ENCODE peak calls at places on chromosomes 2 and 18, in five cellular contexts. One of them, this sample, is unnamed.

GRCh38 chr2:122535960-122536517 is 780.6 kb downstream of the TSN start:
- DNase-seq in fibroblast of lung: no peak
- DNase-seq in HepG2: no peak
- DNase-seq in PC-3: no peak
- DNase-seq in GM23248: no peak
- DNase-seq in this sample: no peak

GRCh38 chr2:193584001-193584400 is 1389.3 kb upstream of the TMEFF2 start:
- DNase-seq in HepG2: peak
- DNase-seq in fibroblast of lung: no peak
- DNase-seq in PC-3: peak
- DNase-seq in GM23248: no peak
- DNase-seq in this sample: no peak

GRCh38 chr2:63591566-63592175 is 2.9 kb downstream of the MDH1 start:
- DNase-seq in GM23248: no peak
- DNase-seq in PC-3: no peak
- DNase-seq in fibroblast of lung: no peak
- DNase-seq in HepG2: peak
- DNase-seq in this sample: no peak

GRCh38 chr18:59268722-59269562 is 4.3 kb downstream of the RAX start:
- DNase-seq in HepG2: peak
- DNase-seq in PC-3: peak
- DNase-seq in GM23248: peak
- DNase-seq in fibroblast of lung: peak
- DNase-seq in this sample: no peak

GRCh38 chr2:3267549-3267867 is 110.1 kb downstream of the EIPR1 start:
- DNase-seq in PC-3: no peak
- DNase-seq in fibroblast of lung: no peak
- DNase-seq in HepG2: no peak
- DNase-seq in GM23248: no peak
- DNase-seq in this sample: no peak

GRCh38 chr2:166104084-166104483 is 23.7 kb downstream of the SCN1A start:
- DNase-seq in HepG2: no peak
- DNase-seq in GM23248: no peak
- DNase-seq in PC-3: no peak
- DNase-seq in fibroblast of lung: no peak
- DNase-seq in this sample: no peak

GRCh38 chr2:7031424-7032245 is 114.4 kb downstream of the RNF144A start:
- DNase-seq in fibroblast of lung: no peak
- DNase-seq in PC-3: peak
- DNase-seq in HepG2: peak
- DNase-seq in GM23248: no peak
- DNase-seq in this sample: no peak

GRCh38 chr2:69154031-69154430 is 141.1 kb downstream of the ANTXR1 start:
- DNase-seq in GM23248: peak
- DNase-seq in PC-3: no peak
- DNase-seq in fibroblast of lung: peak
- DNase-seq in HepG2: no peak
- DNase-seq in this sample: no peak

GRCh38 chr2:12932192-12932591 is 215.5 kb downstream of the TRIB2 start:
- DNase-seq in fibroblast of lung: no peak
- DNase-seq in PC-3: no peak
- DNase-seq in HepG2: no peak
- DNase-seq in GM23248: no peak
- DNase-seq in this sample: no peak

GRCh38 chr2:64228923-64229322 is 84.7 kb upstream of the PELI1 start:
- DNase-seq in HepG2: no peak
- DNase-seq in fibroblast of lung: no peak
- DNase-seq in PC-3: no peak
- DNase-seq in GM23248: peak
- DNase-seq in this sample: no peak

GRCh38 chr2:142572749-142573148 is 304.7 kb upstream of the KYNU start:
- DNase-seq in HepG2: no peak
- DNase-seq in PC-3: no peak
- DNase-seq in fibroblast of lung: no peak
- DNase-seq in GM23248: no peak
- DNase-seq in this sample: no peak

GRCh38 chr2:145744541-145745386 is 1224.8 kb upstream of the ZEB2 start:
- DNase-seq in fibroblast of lung: peak
- DNase-seq in GM23248: peak
- DNase-seq in PC-3: peak
- DNase-seq in HepG2: no peak
- DNase-seq in this sample: no peak

GRCh38 chr2:79487371-79487770 is 25.5 kb upstream of the CTNNA2 start:
- DNase-seq in fibroblast of lung: no peak
- DNase-seq in HepG2: no peak
- DNase-seq in PC-3: no peak
- DNase-seq in GM23248: no peak
- DNase-seq in this sample: no peak

GRCh38 chr2:71826299-71826698 is 321.4 kb downstream of the CYP26B1 start:
- DNase-seq in PC-3: no peak
- DNase-seq in fibroblast of lung: no peak
- DNase-seq in HepG2: no peak
- DNase-seq in GM23248: no peak
- DNase-seq in this sample: no peak

GRCh38 chr2:98730851-98731708 is at the start of gene MGAT4A:
- DNase-seq in GM23248: peak
- DNase-seq in fibroblast of lung: peak
- DNase-seq in HepG2: peak
- DNase-seq in PC-3: peak
- DNase-seq in this sample: peak

GRCh38 chr2:42961385-42961800 is 169.0 kb upstream of the HAAO start:
- DNase-seq in GM23248: no peak
- DNase-seq in PC-3: no peak
- DNase-seq in HepG2: no peak
- DNase-seq in fibroblast of lung: peak
- DNase-seq in this sample: no peak

GRCh38 chr2:128348505-128349065 is 29.9 kb upstream of the HS6ST1 start:
- DNase-seq in GM23248: no peak
- DNase-seq in PC-3: no peak
- DNase-seq in fibroblast of lung: no peak
- DNase-seq in HepG2: no peak
- DNase-seq in this sample: no peak

GRCh38 chr2:158967731-158968395 is 577 bp upstream of the TANC1 start:
- DNase-seq in GM23248: peak
- DNase-seq in PC-3: peak
- DNase-seq in fibroblast of lung: peak
- DNase-seq in HepG2: no peak
- DNase-seq in this sample: no peak

GRCh38 chr2:9333591-9334171 is 89.6 kb downstream of the ITGB1BP1 start:
- DNase-seq in HepG2: peak
- DNase-seq in PC-3: peak
- DNase-seq in fibroblast of lung: peak
- DNase-seq in GM23248: peak
- DNase-seq in this sample: peak

GRCh38 chr2:9332853-9333245 is 90.5 kb downstream of the ITGB1BP1 start:
- DNase-seq in fibroblast of lung: no peak
- DNase-seq in GM23248: no peak
- DNase-seq in PC-3: no peak
- DNase-seq in HepG2: no peak
- DNase-seq in this sample: no peak

GRCh38 chr2:9336209-9336533 is 87.2 kb downstream of the ITGB1BP1 start:
- DNase-seq in fibroblast of lung: peak
- DNase-seq in PC-3: no peak
- DNase-seq in GM23248: no peak
- DNase-seq in HepG2: peak
- DNase-seq in this sample: peak

GRCh38 chr2:9335322-9335754 is 88.0 kb downstream of the ITGB1BP1 start:
- DNase-seq in fibroblast of lung: no peak
- DNase-seq in HepG2: peak
- DNase-seq in GM23248: no peak
- DNase-seq in PC-3: no peak
- DNase-seq in this sample: no peak

DNA sequence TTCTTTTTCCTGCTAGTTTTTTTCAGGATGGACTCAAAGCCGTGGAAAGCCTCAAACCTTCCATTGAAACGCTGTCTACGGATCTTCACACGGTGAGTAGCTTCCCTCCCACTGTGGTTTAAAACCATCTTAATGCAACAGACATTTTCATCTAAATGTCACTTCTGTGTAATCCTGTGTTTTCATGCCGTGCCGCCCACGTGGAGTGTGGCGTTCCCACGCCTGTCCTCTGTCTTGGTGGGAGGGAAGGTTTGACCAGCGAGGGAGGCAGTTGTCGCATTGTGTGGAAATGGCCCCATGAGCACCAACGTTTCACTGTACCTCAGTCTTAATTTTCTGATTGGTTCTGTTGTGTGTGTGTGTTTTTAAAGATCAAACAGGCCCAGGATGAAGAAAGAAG is 88.6 kb downstream of the ITGB1BP1 start:
- DNase-seq in PC-3: no peak
- DNase-seq in GM23248: no peak
- DNase-seq in fibroblast of lung: no peak
- DNase-seq in HepG2: no peak
- DNase-seq in this sample: no peak
- H2AFZ ChIP-seq in PC-3: no peak
- H2AFZ ChIP-seq in GM23248: no peak
- H2AFZ ChIP-seq in fibroblast of lung: no peak
- H2AFZ ChIP-seq in HepG2: no peak
- H2AFZ ChIP-seq in this sample: no peak

DNA sequence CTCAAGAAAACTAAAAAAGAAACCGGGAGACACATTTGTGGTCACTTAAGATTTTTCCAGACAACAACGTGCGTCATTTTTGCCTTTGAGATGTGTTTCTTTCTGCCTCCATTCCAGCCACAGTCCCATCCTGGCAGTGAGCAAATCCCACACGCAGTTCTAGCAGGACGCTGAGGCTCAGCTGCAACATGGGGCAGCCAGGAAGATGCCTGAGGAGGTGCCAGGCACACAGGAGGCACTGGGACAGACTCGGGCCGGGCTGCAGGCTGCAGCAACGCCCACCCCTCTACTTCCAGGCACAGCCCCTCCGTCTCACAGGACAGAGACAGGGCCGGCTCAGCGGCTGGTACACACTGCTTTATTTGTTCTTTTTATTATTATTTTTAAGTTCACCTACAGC is 13.1 kb downstream of the KLF11 start:
- DNase-seq in PC-3: no peak
- DNase-seq in fibroblast of lung: no peak
- DNase-seq in HepG2: no peak
- DNase-seq in GM23248: peak
- DNase-seq in this sample: no peak
- H2AFZ ChIP-seq in PC-3: no peak
- H2AFZ ChIP-seq in fibroblast of lung: no peak
- H2AFZ ChIP-seq in HepG2: no peak
- H2AFZ ChIP-seq in GM23248: peak
- H2AFZ ChIP-seq in this sample: no peak

GRCh38 chr2:23601301-23601965 is 216.5 kb downstream of the KLHL29 start:
- DNase-seq in PC-3: no peak
- DNase-seq in GM23248: no peak
- DNase-seq in fibroblast of lung: no peak
- DNase-seq in HepG2: no peak
- DNase-seq in this sample: no peak

GRCh38 chr2:23599691-23600090 is 214.7 kb downstream of the KLHL29 start:
- DNase-seq in PC-3: no peak
- DNase-seq in fibroblast of lung: no peak
- DNase-seq in GM23248: no peak
- DNase-seq in HepG2: no peak
- DNase-seq in this sample: no peak

GRCh38 chr2:23602113-23602512 is 217.1 kb downstream of the KLHL29 start:
- DNase-seq in GM23248: peak
- DNase-seq in fibroblast of lung: peak
- DNase-seq in PC-3: peak
- DNase-seq in HepG2: no peak
- DNase-seq in this sample: no peak

GRCh38 chr2:23599006-23599405 is 214.0 kb downstream of the KLHL29 start:
- DNase-seq in PC-3: no peak
- DNase-seq in fibroblast of lung: no peak
- DNase-seq in HepG2: no peak
- DNase-seq in GM23248: no peak
- DNase-seq in this sample: no peak

GRCh38 chr2:23600336-23600735 is 215.4 kb downstream of the KLHL29 start:
- DNase-seq in fibroblast of lung: no peak
- DNase-seq in PC-3: no peak
- DNase-seq in GM23248: no peak
- DNase-seq in HepG2: no peak
- DNase-seq in this sample: no peak
- H2AFZ ChIP-seq in fibroblast of lung: no peak
- H2AFZ ChIP-seq in PC-3: no peak
- H2AFZ ChIP-seq in GM23248: no peak
- H2AFZ ChIP-seq in HepG2: no peak
- H2AFZ ChIP-seq in this sample: no peak

DNA sequence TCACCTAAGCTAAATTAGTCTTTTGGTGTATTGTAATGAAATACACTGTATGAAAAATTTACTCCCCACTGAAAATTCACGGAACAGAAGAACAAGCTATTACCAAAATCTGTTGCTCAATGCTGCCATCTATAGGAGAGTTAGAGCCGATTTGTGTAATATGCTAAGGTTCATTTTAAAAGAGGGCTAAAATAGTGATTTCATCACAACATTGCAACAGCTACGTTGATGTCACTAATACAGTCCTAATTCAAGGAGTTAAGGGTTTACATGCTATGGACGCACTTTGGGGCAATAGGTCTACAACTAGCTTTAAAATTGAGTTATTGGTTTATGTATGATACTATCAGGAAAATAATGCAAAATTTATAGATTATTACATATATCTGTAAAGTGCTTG is 3.0 kb upstream of the IRS1 start:
- DNase-seq in fibroblast of lung: peak
- DNase-seq in HepG2: peak
- DNase-seq in PC-3: peak
- DNase-seq in GM23248: peak
- DNase-seq in this sample: no peak
- H2AFZ ChIP-seq in fibroblast of lung: no peak
- H2AFZ ChIP-seq in HepG2: no peak
- H2AFZ ChIP-seq in PC-3: no peak
- H2AFZ ChIP-seq in GM23248: no peak
- H2AFZ ChIP-seq in this sample: no peak

DNA sequence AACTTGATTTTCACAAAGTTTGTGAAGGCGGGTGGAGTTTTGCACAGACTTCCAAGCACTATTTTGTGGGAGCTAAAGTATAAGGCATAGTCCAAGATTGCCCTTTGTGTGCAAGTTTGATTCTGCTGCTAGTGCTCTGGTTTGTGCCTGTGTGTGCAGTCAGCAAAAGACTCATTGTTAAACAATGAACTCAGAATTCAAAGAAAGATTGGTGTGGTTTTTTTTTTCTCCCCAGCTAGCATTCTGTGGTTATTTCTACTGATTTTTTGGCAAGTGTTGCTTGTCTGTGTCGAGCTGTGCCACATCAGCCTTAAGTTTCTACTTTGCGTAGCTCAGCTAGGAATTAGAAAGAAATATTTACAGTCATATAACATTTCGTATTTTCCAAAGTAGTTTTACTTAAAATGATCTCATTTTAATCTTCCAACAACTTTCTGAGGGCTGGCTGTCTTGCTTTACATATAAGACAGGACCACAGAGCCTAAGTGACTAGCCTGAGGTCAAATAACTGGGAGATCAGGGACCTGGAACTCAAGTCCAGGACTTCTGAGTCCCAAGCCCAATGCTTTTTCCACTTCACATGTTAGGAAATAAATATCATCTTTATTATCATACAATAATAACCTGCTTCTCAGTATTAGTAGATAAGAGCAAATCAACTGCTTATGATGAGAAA is 69.8 kb downstream of the BABAM2 start:
- DNase-seq in fibroblast of lung: peak
- DNase-seq in HepG2: no peak
- DNase-seq in PC-3: peak
- DNase-seq in GM23248: peak
- DNase-seq in this sample: peak
- H2AFZ ChIP-seq in fibroblast of lung: no peak
- H2AFZ ChIP-seq in HepG2: no peak
- H2AFZ ChIP-seq in PC-3: peak
- H2AFZ ChIP-seq in GM23248: peak
- H2AFZ ChIP-seq in this sample: peak